ENCODE peak calls at places on chromosomes 11 and 22, in five cellular contexts. Y is fibroblast of lung, D is H9, X is astrocyte, N is IMR-90. K is an unnamed sample.

GRCh38 chr11:69559181-69559580 is 77.7 kb downstream of the LINC01488 start:
- DNase-seq in Y (no peak), D (no peak), X (no peak), N (no peak), K (peak)

GRCh38 chr22:20904980-20905355 is 12.2 kb upstream of the CRKL start:
- DNase-seq in Y (no peak), D (no peak), X (no peak), N (no peak), K (no peak)

GRCh38 chr11:82458777-82459176 is 274.9 kb downstream of the FAM181B start:
- DNase-seq in Y (no peak), D (no peak), X (no peak), N (no peak), K (no peak)

GRCh38 chr11:12188548-12189317 is 78.3 kb downstream of the MICAL2 start:
- DNase-seq in Y (no peak), D (no peak), X (no peak), N (no peak), K (no peak)

GRCh38 chr11:40316171-40316570 is 1143.3 kb downstream of the LRRC4C start:
- DNase-seq in Y (no peak), D (no peak), X (no peak), N (no peak), K (no peak)

GRCh38 chr11:68010058-68011041 is at the start of gene ALDH3B1:
- DNase-seq in Y (peak), D (peak), X (peak), N (peak), K (peak)

GRCh38 chr11:11757871-11758270 is 83.9 kb upstream of the USP47 start:
- DNase-seq in Y (no peak), D (no peak), X (no peak), N (no peak), K (peak)

GRCh38 chr11:69217276-69218105 is 61.8 kb downstream of the SMIM38 start:
- DNase-seq in Y (peak), D (peak), X (no peak), N (no peak), K (no peak)

GRCh38 chr22:48919187-48919590 is 908.5 kb downstream of the BRD1 start:
- DNase-seq in Y (no peak), D (peak), X (no peak), N (no peak), K (no peak)

GRCh38 chr22:36180038-36180880 is 19.7 kb upstream of the APOL3 start:
- DNase-seq in Y (peak), D (peak), X (no peak), N (peak), K (peak)

GRCh38 chr11:10742460-10743208 is 8.4 kb upstream of the CTR9 start:
- DNase-seq in Y (peak), D (no peak), X (peak), N (peak), K (peak)

GRCh38 chr11:116661056-116661455 is 111.7 kb downstream of the BUD13 start:
- DNase-seq in Y (no peak), D (peak), X (no peak), N (no peak), K (no peak)

GRCh38 chr22:38826386-38826785 is 17.4 kb downstream of the NPTXR start:
- DNase-seq in Y (no peak), D (no peak), X (no peak), N (no peak), K (no peak)

GRCh38 chr11:131886201-131886600 is 515.8 kb downstream of the NTM start:
- DNase-seq in Y (no peak), D (no peak), X (no peak), N (no peak), K (no peak)

GRCh38 chr11:101034076-101034475 is 95.5 kb downstream of the PGR start:
- DNase-seq in Y (peak), D (peak), X (no peak), N (no peak), K (no peak)

GRCh38 chr11:119373059-119373875 is 8.2 kb downstream of the USP2 start:
- DNase-seq in Y (no peak), D (no peak), X (no peak), N (no peak), K (no peak)

GRCh38 chr11:32062540-32062939 is 28.3 kb upstream of the RCN1 start:
- DNase-seq in Y (no peak), D (no peak), X (no peak), N (no peak), K (no peak)

GRCh38 chr11:74650498-74650897 is 58.1 kb downstream of the POLD3 start:
- DNase-seq in Y (peak), D (no peak), X (peak), N (peak), K (peak)

GRCh38 chr11:47437746-47438418 is 11.1 kb downstream of the RAPSN start:
- DNase-seq in Y (no peak), D (no peak), X (no peak), N (no peak), K (no peak)

GRCh38 chr11:110100476-110101240 is 7.5 kb downstream of the ZC3H12C start:
- DNase-seq in Y (no peak), D (no peak), X (no peak), N (no peak), K (no peak)

GRCh38 chr11:105577645-105578044 is 32.2 kb upstream of the GRIA4 start:
- DNase-seq in Y (peak), D (no peak), X (peak), N (peak), K (no peak)

GRCh38 chr11:65427691-65428577 is 5.3 kb downstream of the NEAT1 start:
- DNase-seq in Y (peak), D (peak), X (peak), N (peak), K (peak)

GRCh38 chr22:46587067-46587471 is 33.1 kb upstream of the GRAMD4 start:
- DNase-seq in Y (no peak), D (peak), X (no peak), N (no peak), K (no peak)

GRCh38 chr11:13152736-13153541 is 124.7 kb upstream of the BMAL1 start:
- DNase-seq in Y (peak), D (no peak), X (no peak), N (peak), K (peak)

GRCh38 chr22:19986410-19987341 is 29.9 kb downstream of the ARVCF start:
- DNase-seq in Y (peak), D (peak), X (peak), N (peak), K (peak)

GRCh38 chr22:32745251-32745995 is 56.1 kb upstream of the TIMP3 start:
- DNase-seq in Y (peak), D (peak), X (peak), N (peak), K (peak)

GRCh38 chr11:75160880-75161279 is 10.0 kb downstream of the SLCO2B1 start:
- DNase-seq in Y (no peak), D (no peak), X (no peak), N (no peak), K (no peak)

GRCh38 chr11:87722756-87723599 is 452.3 kb downstream of the RAB38 start:
- DNase-seq in Y (peak), D (peak), X (no peak), N (peak), K (peak)

GRCh38 chr11:36027731-36028130 is 83.9 kb downstream of the LDLRAD3 start:
- DNase-seq in Y (no peak), D (no peak), X (no peak), N (no peak), K (no peak)

GRCh38 chr11:76704171-76704948 is 33.8 kb upstream of the LRRC32 start:
- DNase-seq in Y (no peak), D (peak), X (no peak), N (no peak), K (no peak)

GRCh38 chr11:1921576-1922141 is 2.2 kb downstream of the TNNT3 start:
- DNase-seq in Y (peak), D (no peak), X (no peak), N (no peak), K (peak)

GRCh38 chr11:17978553-17979287 is 34.1 kb downstream of the SERGEF start:
- DNase-seq in Y (peak), D (peak), X (no peak), N (peak), K (peak)

GRCh38 chr11:6357222-6357621 is 33.1 kb upstream of the SMPD1 start:
- DNase-seq in Y (peak), D (no peak), X (peak), N (peak), K (peak)

DNA sequence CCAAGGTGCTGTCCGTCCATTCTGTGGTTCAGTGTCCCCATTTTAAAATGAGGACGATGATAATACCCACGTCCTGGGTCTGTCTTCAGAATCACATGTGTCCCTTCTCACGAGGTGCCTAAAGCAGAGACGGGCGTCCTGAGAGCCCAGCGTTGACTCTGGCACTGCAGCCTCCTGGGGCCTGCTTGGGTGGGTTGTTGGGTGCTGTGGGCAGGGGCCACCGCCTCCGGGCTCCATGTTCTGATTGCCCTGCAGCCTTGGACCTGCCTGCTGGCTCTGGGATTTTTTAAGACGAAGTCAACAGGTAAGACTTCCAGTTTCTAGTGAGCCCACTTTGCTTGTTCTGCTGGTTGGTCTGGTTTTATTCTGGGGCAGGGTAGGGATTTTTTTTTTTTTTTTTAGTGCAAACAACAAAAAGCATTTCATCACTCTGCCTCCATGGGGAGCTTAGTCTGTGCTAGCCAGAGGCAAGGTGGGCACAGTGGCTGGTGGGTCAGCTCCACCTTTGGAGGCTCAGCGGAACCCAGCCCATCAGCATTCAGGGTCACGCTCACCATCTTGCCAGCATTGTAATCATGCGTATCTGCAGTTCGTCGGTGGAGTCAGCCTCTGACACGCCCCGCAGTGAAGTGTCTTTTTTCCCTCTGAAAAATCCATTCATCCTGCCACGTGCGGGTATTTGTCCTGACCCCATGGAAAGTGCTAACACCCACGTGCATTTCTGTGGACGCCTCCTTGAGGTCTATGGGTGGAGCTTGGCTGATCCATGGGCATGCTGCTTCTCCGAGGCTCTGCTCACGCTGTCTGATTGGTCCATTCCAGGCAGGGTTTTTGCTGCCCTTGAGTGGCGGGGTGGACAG is 28.3 kb downstream of the NADSYN1 start:
- DNase-seq in Y (no peak), D (no peak), X (no peak), N (no peak), K (no peak)
- H3K4me2 ChIP-seq in Y (no peak), D (no peak), X (no peak), N (no peak), K (no peak)

DNA sequence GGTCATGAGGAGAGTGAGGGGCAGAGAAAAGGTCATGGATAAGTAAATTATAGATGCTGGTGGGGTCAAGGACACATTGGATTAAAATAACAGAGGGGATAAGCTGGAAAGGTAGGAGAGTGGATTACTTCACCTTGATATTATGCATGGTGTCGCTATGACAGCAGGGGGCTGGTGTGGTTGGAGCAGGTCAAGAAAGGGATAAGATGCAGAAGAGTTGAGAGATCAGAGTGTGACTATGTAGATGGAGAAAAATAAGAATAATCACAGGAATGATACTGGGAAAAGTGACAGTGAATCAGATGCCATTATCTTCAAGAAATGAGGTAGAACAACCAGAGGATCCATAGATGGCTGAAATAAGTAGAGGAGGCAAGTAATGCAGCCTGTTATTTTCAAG is 29.4 kb upstream of the AMOTL1 start:
- DNase-seq in Y (no peak), D (no peak), X (no peak), N (no peak), K (no peak)
- H2AFZ ChIP-seq in Y (no peak), D (no peak), X (no peak), N (no peak), K (no peak)

GRCh38 chr11:20351151-20351550 is 12.4 kb upstream of the HTATIP2 start:
- DNase-seq in Y (no peak), D (no peak), X (no peak), N (no peak), K (no peak)
- H3K4me2 ChIP-seq in Y (no peak), D (no peak), X (no peak), N (no peak), K (no peak)

GRCh38 chr22:26551568-26551967 is 38.4 kb downstream of the TPST2 start:
- DNase-seq in Y (no peak), D (no peak), X (no peak), N (no peak), K (no peak)

GRCh38 chr22:26549902-26550497 is 37.7 kb upstream of the TFIP11 start:
- DNase-seq in Y (no peak), D (no peak), X (no peak), N (no peak), K (no peak)

GRCh38 chr22:26548984-26549383 is 36.7 kb upstream of the TFIP11 start:
- DNase-seq in Y (no peak), D (no peak), X (no peak), N (no peak), K (no peak)

GRCh38 chr22:26552466-26552865 is 37.5 kb downstream of the TPST2 start:
- DNase-seq in Y (peak), D (no peak), X (peak), N (peak), K (peak)

GRCh38 chr22:26550498-26551033 is 38.3 kb upstream of the TFIP11 start:
- DNase-seq in Y (peak), D (no peak), X (peak), N (peak), K (peak)
- H2AFZ ChIP-seq in Y (no peak), D (no peak), X (no peak), N (peak), K (no peak)

DNA sequence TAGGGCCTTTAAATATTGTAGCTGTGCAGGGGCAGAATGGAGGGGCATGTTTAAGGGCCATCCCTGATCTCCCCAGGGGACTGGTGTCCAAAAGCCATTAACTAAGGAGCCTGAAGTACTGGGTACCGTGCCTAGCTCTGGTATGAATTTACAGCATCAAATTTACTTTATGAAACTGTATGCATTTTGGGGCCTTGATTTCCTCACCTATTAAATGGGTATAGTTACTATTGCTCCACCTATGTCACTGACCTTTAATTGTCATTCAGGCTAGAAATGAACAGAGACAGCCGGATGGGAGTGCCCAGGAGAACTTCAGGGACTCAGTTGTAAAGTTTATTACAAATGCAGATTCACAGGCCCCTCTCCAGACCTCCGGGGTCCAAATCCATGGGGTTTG is 11.8 kb upstream of the TP53I11 start:
- DNase-seq in Y (no peak), D (no peak), X (no peak), N (no peak), K (no peak)
- H3K4me2 ChIP-seq in Y (no peak), D (no peak), X (no peak), N (no peak), K (no peak)

DNA sequence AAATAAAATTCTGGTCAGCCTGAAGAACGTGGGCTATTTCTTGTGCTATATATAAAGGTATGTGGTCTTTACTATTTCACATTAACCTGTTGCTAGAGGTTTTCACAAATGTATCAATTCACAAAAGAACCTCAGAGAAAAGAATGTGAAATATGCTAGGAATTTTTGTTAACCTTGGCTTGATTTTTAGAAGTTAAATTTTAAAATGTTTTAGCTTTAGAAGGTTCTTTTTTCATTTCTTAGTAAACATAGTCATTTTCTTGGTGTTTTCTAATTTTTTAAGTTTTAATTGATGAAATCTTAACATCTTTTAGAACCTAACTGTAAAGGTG is 61.4 kb downstream of the C22orf31 start:
- DNase-seq in Y (no peak), D (no peak), X (peak), N (no peak), K (no peak)
- H2AFZ ChIP-seq in Y (no peak), D (no peak), X (no peak), N (no peak), K (no peak)

GRCh38 chr11:121688860-121689614 is 236.3 kb upstream of the SORL1-AS1 start:
- DNase-seq in Y (no peak), D (peak), X (peak), N (no peak), K (no peak)

GRCh38 chr11:121692236-121692635 is 239.5 kb upstream of the SORL1-AS1 start:
- DNase-seq in Y (no peak), D (no peak), X (peak), N (peak), K (no peak)

GRCh38 chr11:121687961-121688566 is 235.3 kb upstream of the SORL1-AS1 start:
- DNase-seq in Y (peak), D (peak), X (peak), N (peak), K (no peak)
- H3K4me2 ChIP-seq in Y (peak), D (no peak), X (peak), N (peak), K (no peak)

K was measured in GM23248.